ENCODE peak calls at places on chromosome 16, in nine cellular contexts. D is mucosa of gallbladder; N is GM10248; O is small intestine; G is right lobe of liver; U is heart right ventricle; W is CD8-positive, alpha-beta memory T cell; B is spleen; Y is stimulated activated naive CD8-positive, alpha-beta T cell treated with anti-CD3 and anti-CD28 coated beads, Interleukin-15, Interleukin-2, amounts not matched to agents 100 U/mL and 50 U/mL, for 24 hours. H is an unnamed sample.

GRCh38 chr16:47247691-47248090 is 103.9 kb upstream of the NETO2 start:
- DNase-seq in D (no peak), N (no peak), O (no peak), G (no peak), U (no peak), W (no peak), B (no peak), Y (no peak), H (peak; percentile 10)

GRCh38 chr16:64339052-64339770 is 782.7 kb downstream of the CDH11 start:
- DNase-seq in D (no peak), N (no peak), O (no peak), G (no peak), U (no peak), W (no peak), B (no peak), Y (no peak), H (peak; percentile 6)

GRCh38 chr16:26019885-26020284 is 328.1 kb downstream of the HS3ST4 start:
- DNase-seq in D (no peak), N (no peak), O (no peak), G (no peak), U (no peak), W (no peak), B (no peak), Y (no peak), H (no peak)

GRCh38 chr16:55116165-55116894 is 185.7 kb downstream of the IRX5 start:
- DNase-seq in D (peak; percentile 15), N (no peak), O (no peak), G (no peak), U (no peak), W (no peak), B (no peak), Y (no peak), H (peak; percentile 29)

GRCh38 chr16:66409156-66409555 is 17.9 kb upstream of the BEAN1 start:
- DNase-seq in D (no peak), N (no peak), O (no peak), G (no peak), U (no peak), W (no peak), B (no peak), Y (no peak), H (peak; percentile 77)

GRCh38 chr16:81405702-81406113 is 38.9 kb upstream of the CMIP start:
- DNase-seq in D (peak; percentile 62), N (no peak), O (peak; percentile 89), G (no peak), U (no peak), W (no peak), B (no peak), Y (no peak), H (peak; percentile 97)

GRCh38 chr16:10622036-10622921 is 41.9 kb upstream of the EMP2 start:
- DNase-seq in D (no peak), N (no peak), O (peak; percentile 48), G (no peak), U (peak; percentile 26), W (no peak), B (no peak), Y (no peak), H (no peak)

GRCh38 chr16:57017251-57017650 is 27.9 kb downstream of the NLRC5 start:
- DNase-seq in D (no peak), N (no peak), O (no peak), G (no peak), U (no peak), W (no peak), B (no peak), Y (no peak), H (no peak)

GRCh38 chr16:19771796-19772195 is 53.7 kb downstream of the IQCK start:
- DNase-seq in D (no peak), N (no peak), O (no peak), G (no peak), U (no peak), W (no peak), B (no peak), Y (no peak), H (no peak)

GRCh38 chr16:1502092-1503004 is 9.2 kb downstream of the TELO2 start:
- DNase-seq in D (no peak), N (no peak), O (no peak), G (no peak), U (no peak), W (no peak), B (no peak), Y (no peak), H (no peak)

GRCh38 chr16:84527486-84528269 is 23.2 kb upstream of the MEAK7 start:
- DNase-seq in D (no peak), N (no peak), O (no peak), G (no peak), U (no peak), W (no peak), B (no peak), Y (no peak), H (no peak)